ENCODE peak calls at places on chromosomes 3 and 15, in four cellular contexts. One of them, this sample, is unnamed.

GRCh38 chr3:32913790-32914446 is 37.5 kb upstream of the CCR4 start:
- DNase-seq in T-helper 1 cell: no peak
- DNase-seq in naive B cell: no peak
- DNase-seq in renal cortical epithelial cell: peak; percentile 59
- DNase-seq in this sample: no peak

GRCh38 chr3:126389112-126389791 is 5.5 kb upstream of the CFAP100 start:
- DNase-seq in T-helper 1 cell: no peak
- DNase-seq in renal cortical epithelial cell: peak; percentile 80
- DNase-seq in naive B cell: peak; percentile 47
- DNase-seq in this sample: peak; percentile 50

GRCh38 chr3:151278223-151278622 is at the start of gene P2RY14:
- DNase-seq in renal cortical epithelial cell: no peak
- DNase-seq in naive B cell: peak; percentile 78
- DNase-seq in T-helper 1 cell: no peak
- DNase-seq in this sample: no peak

GRCh38 chr3:185983495-185984141 is 45.8 kb upstream of the TRA2B start:
- DNase-seq in naive B cell: peak; percentile 52
- DNase-seq in renal cortical epithelial cell: peak; percentile 32
- DNase-seq in T-helper 1 cell: peak; percentile 43
- DNase-seq in this sample: peak; percentile 33

GRCh38 chr15:42279234-42279723 is 6.0 kb upstream of the TMEM87A start:
- DNase-seq in renal cortical epithelial cell: no peak
- DNase-seq in naive B cell: no peak
- DNase-seq in T-helper 1 cell: no peak
- DNase-seq in this sample: no peak

GRCh38 chr15:48415036-48415886 is 84.0 kb downstream of the DUT start:
- DNase-seq in renal cortical epithelial cell: no peak
- DNase-seq in T-helper 1 cell: no peak
- DNase-seq in naive B cell: no peak
- DNase-seq in this sample: no peak

GRCh38 chr3:190533511-190534282 is 19.8 kb downstream of the IL1RAP start:
- DNase-seq in renal cortical epithelial cell: peak; percentile 77
- DNase-seq in T-helper 1 cell: no peak
- DNase-seq in naive B cell: no peak
- DNase-seq in this sample: peak; percentile 99

GRCh38 chr3:48459773-48460516 is 13.4 kb downstream of the ATRIP start:
- DNase-seq in renal cortical epithelial cell: no peak
- DNase-seq in T-helper 1 cell: no peak
- DNase-seq in naive B cell: no peak
- DNase-seq in this sample: no peak

GRCh38 chr3:159762981-159763465 is 225.6 kb upstream of the IL12A start:
- DNase-seq in T-helper 1 cell: no peak
- DNase-seq in renal cortical epithelial cell: peak; percentile 62
- DNase-seq in naive B cell: peak; percentile 39
- DNase-seq in this sample: peak; percentile 92

GRCh38 chr15:58060575-58060974 is 4.9 kb downstream of the ALDH1A2 start:
- DNase-seq in renal cortical epithelial cell: no peak
- DNase-seq in naive B cell: no peak
- DNase-seq in T-helper 1 cell: no peak
- DNase-seq in this sample: no peak

GRCh38 chr15:51161491-51162260 is 67.0 kb upstream of the TNFAIP8L3 start:
- DNase-seq in renal cortical epithelial cell: no peak
- DNase-seq in T-helper 1 cell: no peak
- DNase-seq in naive B cell: no peak
- DNase-seq in this sample: no peak

GRCh38 chr3:42900731-42901420 is 5.1 kb upstream of the ZNF662 start:
- DNase-seq in renal cortical epithelial cell: peak; percentile 47
- DNase-seq in naive B cell: no peak
- DNase-seq in T-helper 1 cell: no peak
- DNase-seq in this sample: no peak

GRCh38 chr3:107674371-107674770 is 151.6 kb downstream of the BBX start:
- DNase-seq in renal cortical epithelial cell: peak; percentile 70
- DNase-seq in naive B cell: no peak
- DNase-seq in T-helper 1 cell: no peak
- DNase-seq in this sample: no peak

GRCh38 chr15:99963096-99963825 is 230.0 kb upstream of the LYSMD4 start:
- DNase-seq in renal cortical epithelial cell: peak; percentile 93
- DNase-seq in naive B cell: no peak
- DNase-seq in T-helper 1 cell: no peak
- DNase-seq in this sample: peak; percentile 49

GRCh38 chr15:91132079-91132478 is 32.0 kb downstream of the SV2B start:
- DNase-seq in T-helper 1 cell: no peak
- DNase-seq in renal cortical epithelial cell: no peak
- DNase-seq in naive B cell: no peak
- DNase-seq in this sample: no peak

GRCh38 chr3:127264292-127264691 is 23.6 kb downstream of the PRR20G start:
- DNase-seq in T-helper 1 cell: no peak
- DNase-seq in naive B cell: no peak
- DNase-seq in renal cortical epithelial cell: peak; percentile 49
- DNase-seq in this sample: no peak

GRCh38 chr15:67885848-67886247 is 46.0 kb upstream of the RNU6-1 start:
- DNase-seq in T-helper 1 cell: no peak
- DNase-seq in renal cortical epithelial cell: no peak
- DNase-seq in naive B cell: no peak
- DNase-seq in this sample: no peak

GRCh38 chr3:111747490-111747889 is 111.6 kb upstream of the PHLDB2 start:
- DNase-seq in renal cortical epithelial cell: peak; percentile 96
- DNase-seq in naive B cell: no peak
- DNase-seq in T-helper 1 cell: no peak
- DNase-seq in this sample: peak; percentile 34

GRCh38 chr15:73956276-73957086 is 30.2 kb downstream of the LOXL1 start:
- DNase-seq in naive B cell: no peak
- DNase-seq in T-helper 1 cell: no peak
- DNase-seq in renal cortical epithelial cell: peak; percentile 95
- DNase-seq in this sample: peak; percentile 96

GRCh38 chr15:96320703-96321421 is 9.6 kb upstream of the NR2F2 start:
- DNase-seq in naive B cell: no peak
- DNase-seq in renal cortical epithelial cell: no peak
- DNase-seq in T-helper 1 cell: no peak
- DNase-seq in this sample: no peak

GRCh38 chr3:33394403-33395054 is 45.7 kb downstream of the UBP1 start:
- DNase-seq in naive B cell: no peak
- DNase-seq in T-helper 1 cell: no peak
- DNase-seq in renal cortical epithelial cell: no peak
- DNase-seq in this sample: no peak

GRCh38 chr15:68586274-68586961 is 7.6 kb downstream of the CORO2B start:
- DNase-seq in naive B cell: no peak
- DNase-seq in renal cortical epithelial cell: peak; percentile 92
- DNase-seq in T-helper 1 cell: no peak
- DNase-seq in this sample: peak; percentile 94

GRCh38 chr3:122619040-122619439 is 41.6 kb downstream of the PARP15 start:
- DNase-seq in naive B cell: no peak
- DNase-seq in T-helper 1 cell: no peak
- DNase-seq in renal cortical epithelial cell: peak; percentile 30
- DNase-seq in this sample: no peak

GRCh38 chr3:136818191-136818850 is 605 bp upstream of the SLC35G2 start:
- DNase-seq in renal cortical epithelial cell: peak; percentile 90
- DNase-seq in naive B cell: peak; percentile 2
- DNase-seq in T-helper 1 cell: no peak
- DNase-seq in this sample: peak; percentile 78

GRCh38 chr3:30443756-30444673 is 162.4 kb upstream of the TGFBR2 start:
- DNase-seq in naive B cell: no peak
- DNase-seq in renal cortical epithelial cell: peak; percentile 63
- DNase-seq in T-helper 1 cell: no peak
- DNase-seq in this sample: no peak

GRCh38 chr15:58331903-58332675 is 99.7 kb upstream of the LIPC start:
- DNase-seq in naive B cell: peak; percentile 3
- DNase-seq in T-helper 1 cell: peak; percentile 33
- DNase-seq in renal cortical epithelial cell: peak; percentile 99
- DNase-seq in this sample: peak; percentile 99

GRCh38 chr3:9779197-9779596 is 9.4 kb upstream of the CAMK1 start:
- DNase-seq in renal cortical epithelial cell: no peak
- DNase-seq in T-helper 1 cell: no peak
- DNase-seq in naive B cell: no peak
- DNase-seq in this sample: no peak

This sample was measured in kidney glomerular epithelial cell.